ENCODE peak calls at places on chromosome 22, in nine cellular contexts. D, E, B, F, T, P, G, K and J are unnamed samples.

GRCh38 chr22:22827187-22827948 is 60.2 kb upstream of the IGLL5 start:
- DNase-seq in D (no peak), E (no peak), B (no peak), F (no peak), T (no peak), P (no peak), G (no peak), K (no peak), J (no peak)

GRCh38 chr22:37806409-37807338 is 1.1 kb upstream of the GCAT start:
- DNase-seq in D (no peak), E (no peak), B (peak), F (peak), T (no peak), P (no peak), G (no peak), K (peak), J (no peak)

GRCh38 chr22:21712751-21713427 is 22.7 kb downstream of the YPEL1 start:
- DNase-seq in D (peak), E (peak), B (peak), F (peak), T (peak), P (no peak), G (no peak), K (peak), J (peak)

GRCh38 chr22:30183861-30184278 is 62.7 kb downstream of the LIF start:
- DNase-seq in D (no peak), E (no peak), B (no peak), F (peak), T (no peak), P (no peak), G (no peak), K (no peak), J (no peak)

GRCh38 chr22:30885591-30885990 is 83.0 kb downstream of the MORC2 start:
- DNase-seq in D (no peak), E (no peak), B (no peak), F (no peak), T (peak), P (no peak), G (peak), K (no peak), J (no peak)

GRCh38 chr22:46791201-46791731 is 28.8 kb downstream of the TBC1D22A start:
- DNase-seq in D (peak), E (peak), B (peak), F (peak), T (peak), P (no peak), G (no peak), K (no peak), J (peak)

GRCh38 chr22:19292262-19293230 is 1.0 kb upstream of the CLTCL1 start:
- DNase-seq in D (no peak), E (no peak), B (peak), F (no peak), T (no peak), P (no peak), G (peak), K (no peak), J (no peak)

GRCh38 chr22:23823331-23823791 is 15.4 kb downstream of the DERL3 start:
- DNase-seq in D (no peak), E (no peak), B (no peak), F (no peak), T (peak), P (no peak), G (no peak), K (no peak), J (no peak)

GRCh38 chr22:22882033-22882717 is 5.4 kb upstream of the IGLL5 start:
- DNase-seq in D (no peak), E (no peak), B (no peak), F (peak), T (no peak), P (no peak), G (no peak), K (peak), J (no peak)

GRCh38 chr22:17130199-17130598 is 9.0 kb upstream of the TMEM121B start:
- DNase-seq in D (no peak), E (no peak), B (no peak), F (peak), T (no peak), P (no peak), G (no peak), K (no peak), J (no peak)

GRCh38 chr22:40240671-40241070 is 62.9 kb downstream of the TNRC6B start:
- DNase-seq in D (no peak), E (no peak), B (peak), F (no peak), T (no peak), P (no peak), G (no peak), K (peak), J (no peak)

GRCh38 chr22:40107756-40108437 is 69.8 kb upstream of the TNRC6B start:
- DNase-seq in D (no peak), E (peak), B (peak), F (peak), T (no peak), P (no peak), G (no peak), K (peak), J (no peak)

GRCh38 chr22:29691636-29692326 is 28.0 kb upstream of the CABP7 start:
- DNase-seq in D (no peak), E (no peak), B (no peak), F (no peak), T (no peak), P (no peak), G (no peak), K (no peak), J (no peak)

GRCh38 chr22:48885271-48885918 is 942.3 kb downstream of the BRD1 start:
- DNase-seq in D (no peak), E (no peak), B (no peak), F (no peak), T (no peak), P (no peak), G (peak), K (no peak), J (no peak)